ENCODE peak calls at places on chromosome 2, in seven cellular contexts. G is kidney glomerular epithelial cell; H is NCI-H1092 treated with DMSO at 0.1 percent for 48 hours; O is posterior cingulate gyrus; X is stimulated activated CD8-positive, alpha-beta memory T cell treated with anti-CD3 and anti-CD28 coated beads, Interleukin-15, amount 100 ng/mL, for 48 hours; M is heart left ventricle; F is GF-D8. T is an unnamed sample.

GRCh38 chr2:126220336-126220735 is 435.6 kb upstream of the GYPC start:
- DNase-seq in G (no peak), M (no peak), H (no peak), O (no peak), F (no peak), X (no peak), T (peak)

GRCh38 chr2:234913208-234913626 is 38.6 kb upstream of the SH3BP4 start:
- DNase-seq in G (no peak), X (no peak), O (no peak), H (peak), M (no peak), F (no peak), T (no peak)

GRCh38 chr2:66024396-66024795 is 410.5 kb upstream of the MEIS1 start:
- DNase-seq in X (no peak), F (no peak), O (no peak), M (no peak), H (no peak), G (no peak), T (no peak)

GRCh38 chr2:221137385-221137784 is 434.7 kb downstream of the EPHA4 start:
- DNase-seq in F (no peak), X (no peak), H (no peak), M (no peak), O (no peak), G (no peak), T (no peak)

GRCh38 chr2:88866756-88867155 is 175.3 kb downstream of the RPIA start:
- DNase-seq in F (peak), O (no peak), X (no peak), H (no peak), G (no peak), M (no peak), T (no peak)

GRCh38 chr2:108925735-108926134 is 63.3 kb downstream of the EDAR start:
- DNase-seq in M (no peak), F (no peak), X (no peak), G (no peak), O (no peak), H (no peak), T (no peak)

GRCh38 chr2:8053241-8053640 is 628.6 kb upstream of the ID2 start:
- DNase-seq in G (no peak), F (no peak), H (no peak), O (no peak), X (no peak), M (no peak), T (no peak)

GRCh38 chr2:215973954-215974699 is 39.2 kb downstream of the MREG start:
- DNase-seq in X (no peak), G (no peak), H (no peak), O (no peak), F (no peak), M (no peak), T (no peak)

GRCh38 chr2:240426797-240427721 is 8.4 kb upstream of the GPC1 start:
- DNase-seq in G (no peak), O (no peak), F (no peak), X (no peak), M (no peak), H (no peak), T (peak)

GRCh38 chr2:51795248-51795888 is 763.4 kb upstream of the NRXN1 start:
- DNase-seq in H (peak), O (no peak), X (no peak), M (no peak), F (no peak), G (no peak), T (peak)

T was measured in left kidney.